ENCODE peak calls at places on chromosome 13, in six cellular contexts. One of them, this sample, is unnamed.

GRCh38 chr13:43546260-43546659 is 240.5 kb downstream of the ENOX1 start:
- DNase-seq in activated CD4-positive, alpha-beta T cell treated with anti-CD3 and anti-CD28 coated beads, Interleukin-2, amount 50 U/mL, for 48 hours: no peak
- DNase-seq in NCI-H2081: peak
- DNase-seq in H54: no peak
- DNase-seq in GM04503: no peak
- DNase-seq in caudate nucleus: no peak
- DNase-seq in this sample: no peak

GRCh38 chr13:100584901-100585300 is 3.7 kb downstream of the GGACT start:
- DNase-seq in H54: no peak
- DNase-seq in caudate nucleus: no peak
- DNase-seq in activated CD4-positive, alpha-beta T cell treated with anti-CD3 and anti-CD28 coated beads, Interleukin-2, amount 50 U/mL, for 48 hours: no peak
- DNase-seq in NCI-H2081: no peak
- DNase-seq in GM04503: no peak
- DNase-seq in this sample: no peak

GRCh38 chr13:30997697-30998547 is 65.5 kb downstream of the TEX26 start:
- DNase-seq in H54: no peak
- DNase-seq in NCI-H2081: no peak
- DNase-seq in GM04503: no peak
- DNase-seq in caudate nucleus: no peak
- DNase-seq in activated CD4-positive, alpha-beta T cell treated with anti-CD3 and anti-CD28 coated beads, Interleukin-2, amount 50 U/mL, for 48 hours: no peak
- DNase-seq in this sample: no peak

GRCh38 chr13:49265822-49266221 is 18.1 kb downstream of the CDADC1 start:
- DNase-seq in H54: no peak
- DNase-seq in NCI-H2081: no peak
- DNase-seq in caudate nucleus: no peak
- DNase-seq in activated CD4-positive, alpha-beta T cell treated with anti-CD3 and anti-CD28 coated beads, Interleukin-2, amount 50 U/mL, for 48 hours: no peak
- DNase-seq in GM04503: no peak
- DNase-seq in this sample: no peak

GRCh38 chr13:24495151-24495729 is 17.3 kb downstream of the PARP4 start:
- DNase-seq in activated CD4-positive, alpha-beta T cell treated with anti-CD3 and anti-CD28 coated beads, Interleukin-2, amount 50 U/mL, for 48 hours: no peak
- DNase-seq in GM04503: no peak
- DNase-seq in H54: no peak
- DNase-seq in NCI-H2081: no peak
- DNase-seq in caudate nucleus: no peak
- DNase-seq in this sample: no peak

GRCh38 chr13:101649490-101650126 is 197.1 kb downstream of the ITGBL1 start:
- DNase-seq in caudate nucleus: no peak
- DNase-seq in NCI-H2081: no peak
- DNase-seq in H54: peak
- DNase-seq in activated CD4-positive, alpha-beta T cell treated with anti-CD3 and anti-CD28 coated beads, Interleukin-2, amount 50 U/mL, for 48 hours: no peak
- DNase-seq in GM04503: peak
- DNase-seq in this sample: peak

GRCh38 chr13:48194392-48194754 is 38.6 kb upstream of the ITM2B start:
- DNase-seq in activated CD4-positive, alpha-beta T cell treated with anti-CD3 and anti-CD28 coated beads, Interleukin-2, amount 50 U/mL, for 48 hours: no peak
- DNase-seq in NCI-H2081: no peak
- DNase-seq in H54: no peak
- DNase-seq in GM04503: no peak
- DNase-seq in caudate nucleus: no peak
- DNase-seq in this sample: no peak

GRCh38 chr13:21595546-21595822 is 8.5 kb downstream of the MICU2 start:
- DNase-seq in caudate nucleus: no peak
- DNase-seq in NCI-H2081: no peak
- DNase-seq in H54: no peak
- DNase-seq in activated CD4-positive, alpha-beta T cell treated with anti-CD3 and anti-CD28 coated beads, Interleukin-2, amount 50 U/mL, for 48 hours: no peak
- DNase-seq in GM04503: no peak
- DNase-seq in this sample: no peak

GRCh38 chr13:32448224-32448623 is 20.3 kb upstream of the N4BP2L1 start:
- DNase-seq in GM04503: no peak
- DNase-seq in H54: no peak
- DNase-seq in caudate nucleus: no peak
- DNase-seq in NCI-H2081: no peak
- DNase-seq in activated CD4-positive, alpha-beta T cell treated with anti-CD3 and anti-CD28 coated beads, Interleukin-2, amount 50 U/mL, for 48 hours: no peak
- DNase-seq in this sample: no peak

GRCh38 chr13:45352031-45352430 is 11.0 kb upstream of the TPT1 start:
- DNase-seq in activated CD4-positive, alpha-beta T cell treated with anti-CD3 and anti-CD28 coated beads, Interleukin-2, amount 50 U/mL, for 48 hours: no peak
- DNase-seq in H54: no peak
- DNase-seq in NCI-H2081: no peak
- DNase-seq in GM04503: no peak
- DNase-seq in caudate nucleus: no peak
- DNase-seq in this sample: no peak

GRCh38 chr13:111589321-111589720 is 268.9 kb downstream of the TEX29 start:
- DNase-seq in GM04503: no peak
- DNase-seq in H54: no peak
- DNase-seq in activated CD4-positive, alpha-beta T cell treated with anti-CD3 and anti-CD28 coated beads, Interleukin-2, amount 50 U/mL, for 48 hours: no peak
- DNase-seq in NCI-H2081: no peak
- DNase-seq in caudate nucleus: no peak
- DNase-seq in this sample: no peak

GRCh38 chr13:113491418-113491883 is 940 bp upstream of the DCUN1D2 start:
- DNase-seq in NCI-H2081: no peak
- DNase-seq in caudate nucleus: no peak
- DNase-seq in activated CD4-positive, alpha-beta T cell treated with anti-CD3 and anti-CD28 coated beads, Interleukin-2, amount 50 U/mL, for 48 hours: no peak
- DNase-seq in GM04503: no peak
- DNase-seq in H54: peak
- DNase-seq in this sample: no peak

GRCh38 chr13:33606692-33607091 is 211.3 kb upstream of the RFC3 start:
- DNase-seq in NCI-H2081: no peak
- DNase-seq in H54: no peak
- DNase-seq in activated CD4-positive, alpha-beta T cell treated with anti-CD3 and anti-CD28 coated beads, Interleukin-2, amount 50 U/mL, for 48 hours: no peak
- DNase-seq in GM04503: no peak
- DNase-seq in caudate nucleus: no peak
- DNase-seq in this sample: no peak

GRCh38 chr13:23794267-23795161 is 94.7 kb downstream of the MIPEP start:
- DNase-seq in activated CD4-positive, alpha-beta T cell treated with anti-CD3 and anti-CD28 coated beads, Interleukin-2, amount 50 U/mL, for 48 hours: no peak
- DNase-seq in GM04503: peak
- DNase-seq in NCI-H2081: no peak
- DNase-seq in caudate nucleus: no peak
- DNase-seq in H54: no peak
- DNase-seq in this sample: no peak

GRCh38 chr13:108657520-108657919 is 28.1 kb downstream of the MYO16 start:
- DNase-seq in H54: no peak
- DNase-seq in GM04503: no peak
- DNase-seq in activated CD4-positive, alpha-beta T cell treated with anti-CD3 and anti-CD28 coated beads, Interleukin-2, amount 50 U/mL, for 48 hours: no peak
- DNase-seq in caudate nucleus: no peak
- DNase-seq in NCI-H2081: no peak
- DNase-seq in this sample: no peak

GRCh38 chr13:93146584-93147292 is 79.9 kb upstream of the GPC6 start:
- DNase-seq in activated CD4-positive, alpha-beta T cell treated with anti-CD3 and anti-CD28 coated beads, Interleukin-2, amount 50 U/mL, for 48 hours: no peak
- DNase-seq in NCI-H2081: no peak
- DNase-seq in caudate nucleus: no peak
- DNase-seq in H54: no peak
- DNase-seq in GM04503: no peak
- DNase-seq in this sample: peak

This sample was measured in RCC 7860.